ENCODE peak calls at places on chromosomes 11 and 22, in six cellular contexts. D is SK-N-SH, B is suprapubic skin, A is HCT116, T is cardiac muscle cell, F is lung. S is an unnamed sample.

GRCh38 chr22:40120783-40121182 is 56.9 kb upstream of the TNRC6B start:
- DNase-seq in D (no peak), B (no peak), A (no peak), T (no peak), F (no peak), S (no peak)

GRCh38 chr22:39257522-39258475 is 13.0 kb upstream of the PDGFB start:
- DNase-seq in D (no peak), B (no peak), A (no peak), T (no peak), F (no peak), S (no peak)

GRCh38 chr11:58625826-58626460 is 3.5 kb downstream of the CNTF start:
- DNase-seq in D (no peak), B (no peak), A (no peak), T (no peak), F (no peak), S (no peak)

GRCh38 chr22:17589810-17590375 is 26.6 kb downstream of the SLC25A18 start:
- DNase-seq in D (no peak), B (no peak), A (no peak), T (no peak), F (no peak), S (no peak)

GRCh38 chr11:80637011-80637410 is 1196.2 kb upstream of the TENM4 start:
- DNase-seq in D (no peak), B (no peak), A (no peak), T (no peak), F (no peak), S (no peak)

GRCh38 chr11:359181-359714 is 10.1 kb upstream of the B4GALNT4 start:
- DNase-seq in D (no peak), B (no peak), A (no peak), T (no peak), F (no peak), S (no peak)

GRCh38 chr11:96124155-96124554 is 200.2 kb upstream of the MTMR2 start:
- DNase-seq in D (no peak), B (no peak), A (no peak), T (no peak), F (no peak), S (no peak)

GRCh38 chr11:57482782-57483569 is 22.6 kb downstream of the RTN4RL2 start:
- DNase-seq in D (peak), B (no peak), A (no peak), T (peak), F (no peak), S (peak)

GRCh38 chr11:13405220-13405619 is 57.8 kb downstream of the BTBD10 start:
- DNase-seq in D (no peak), B (no peak), A (no peak), T (no peak), F (no peak), S (no peak)

GRCh38 chr11:76629133-76629852 is 41.3 kb downstream of the LRRC32 start:
- DNase-seq in D (no peak), B (peak), A (no peak), T (no peak), F (peak), S (no peak)

GRCh38 chr22:20009582-20010306 is 6.9 kb downstream of the ARVCF start:
- DNase-seq in D (peak), B (no peak), A (no peak), T (no peak), F (no peak), S (no peak)

GRCh38 chr11:11789735-11790369 is 51.9 kb upstream of the USP47 start:
- DNase-seq in D (peak), B (no peak), A (no peak), T (peak), F (no peak), S (peak)

GRCh38 chr22:39265143-39265542 is 20.4 kb upstream of the PDGFB start:
- DNase-seq in D (no peak), B (no peak), A (no peak), T (no peak), F (no peak), S (no peak)

GRCh38 chr22:46070722-46071450 is 79.4 kb upstream of the PPARA start:
- DNase-seq in D (peak), B (no peak), A (no peak), T (peak), F (peak), S (peak)

GRCh38 chr11:74000770-74001169 is 8.1 kb downstream of the UCP3 start:
- DNase-seq in D (no peak), B (peak), A (no peak), T (no peak), F (no peak), S (no peak)

GRCh38 chr11:122440783-122441701 is 214.5 kb upstream of the UBASH3B start:
- DNase-seq in D (peak), B (peak), A (no peak), T (peak), F (no peak), S (peak)

GRCh38 chr11:79796704-79797103 is 355.9 kb upstream of the TENM4 start:
- DNase-seq in D (no peak), B (no peak), A (no peak), T (no peak), F (no peak), S (no peak)

GRCh38 chr11:108895579-108896480 is 231.0 kb downstream of the DDX10 start:
- DNase-seq in D (no peak), B (no peak), A (no peak), T (no peak), F (no peak), S (no peak)

GRCh38 chr11:122910775-122911174 is 28.2 kb downstream of the JHY start:
- DNase-seq in D (peak), B (no peak), A (peak), T (peak), F (no peak), S (peak)

GRCh38 chr11:132587716-132588115 is 944.6 kb downstream of the OPCML start:
- DNase-seq in D (no peak), B (no peak), A (no peak), T (no peak), F (no peak), S (no peak)

GRCh38 chr11:3160252-3161031 is 4.7 kb downstream of the OSBPL5 start:
- DNase-seq in D (peak), B (peak), A (peak), T (peak), F (peak), S (peak)

GRCh38 chr22:50738649-50739227 is 734 bp downstream of the ACR start:
- DNase-seq in D (no peak), B (peak), A (no peak), T (no peak), F (no peak), S (no peak)

GRCh38 chr11:106217456-106217855 is 140.0 kb downstream of the AASDHPPT start:
- DNase-seq in D (no peak), B (no peak), A (no peak), T (no peak), F (no peak), S (no peak)

GRCh38 chr11:64156235-64157011 is 9.5 kb downstream of the MACROD1 start:
- DNase-seq in D (no peak), B (no peak), A (no peak), T (no peak), F (no peak), S (no peak)

GRCh38 chr11:125380756-125381445 is 115.2 kb downstream of the FEZ1 start:
- DNase-seq in D (no peak), B (no peak), A (no peak), T (no peak), F (no peak), S (no peak)

GRCh38 chr11:45104790-45105084 is 41.7 kb upstream of the PRDM11 start:
- DNase-seq in D (no peak), B (no peak), A (no peak), T (no peak), F (peak), S (no peak)

GRCh38 chr22:25746012-25746373 is 4.0 kb downstream of the MYO18B start:
- DNase-seq in D (peak), B (no peak), A (no peak), T (no peak), F (no peak), S (no peak)

GRCh38 chr11:17015639-17016125 is 1.5 kb upstream of the PLEKHA7 start:
- DNase-seq in D (peak), B (no peak), A (no peak), T (no peak), F (no peak), S (no peak)

GRCh38 chr11:3861698-3862097 is 6.2 kb downstream of the STIM1 start:
- DNase-seq in D (no peak), B (no peak), A (no peak), T (no peak), F (no peak), S (no peak)

GRCh38 chr11:95515379-95515778 is 274.2 kb downstream of the FAM76B start:
- DNase-seq in D (no peak), B (no peak), A (no peak), T (no peak), F (no peak), S (no peak)

GRCh38 chr22:42528591-42529307 is 9.2 kb upstream of the RRP7A start:
- DNase-seq in D (peak), B (no peak), A (no peak), T (no peak), F (no peak), S (no peak)

GRCh38 chr11:111446404-111447152 is 65.6 kb downstream of the BTG4 start:
- DNase-seq in D (peak), B (peak), A (peak), T (peak), F (peak), S (peak)
- H3K4me3 ChIP-seq in D (no peak), B (no peak), A (no peak), T (no peak), F (no peak), S (no peak)

GRCh38 chr11:65266210-65266609 is 4.4 kb downstream of the POLA2 start:
- DNase-seq in D (no peak), B (no peak), A (no peak), T (no peak), F (no peak), S (no peak)
- TF ChIP-seq CTCF in D (no peak), B (no peak), A (peak), T (no peak), F (no peak), S (no peak)

GRCh38 chr22:27614291-27615007 is 187.1 kb downstream of the MN1 start:
- DNase-seq in D (peak), B (no peak), A (no peak), T (no peak), F (no peak), S (no peak)
- H3K4me3 ChIP-seq in D (peak), B (peak), A (no peak), T (no peak), F (no peak), S (no peak)

DNA sequence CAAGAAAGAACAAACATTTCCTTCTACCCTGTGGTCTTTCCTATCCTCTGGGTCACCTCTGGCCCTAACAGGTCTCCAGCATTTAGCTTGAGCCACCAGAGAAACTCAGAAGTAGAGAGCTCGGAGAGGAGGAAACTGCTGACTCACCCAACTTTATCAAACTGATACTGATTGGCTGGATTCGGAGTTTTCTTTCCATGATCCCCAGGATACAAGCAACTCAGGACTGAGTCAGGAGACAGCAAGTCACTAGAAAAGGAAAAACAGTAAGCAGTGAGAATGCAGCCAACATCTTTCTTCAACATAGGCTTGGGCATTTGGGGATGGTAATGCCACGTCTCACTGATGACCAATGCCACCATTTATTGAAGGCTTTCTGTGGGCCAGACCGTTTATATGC is 32.7 kb downstream of the THOC5 start:
- DNase-seq in D (no peak), B (no peak), A (no peak), T (no peak), F (no peak), S (no peak)
- TF ChIP-seq CTCF in D (no peak), B (no peak), A (no peak), T (no peak), F (no peak), S (no peak)

DNA sequence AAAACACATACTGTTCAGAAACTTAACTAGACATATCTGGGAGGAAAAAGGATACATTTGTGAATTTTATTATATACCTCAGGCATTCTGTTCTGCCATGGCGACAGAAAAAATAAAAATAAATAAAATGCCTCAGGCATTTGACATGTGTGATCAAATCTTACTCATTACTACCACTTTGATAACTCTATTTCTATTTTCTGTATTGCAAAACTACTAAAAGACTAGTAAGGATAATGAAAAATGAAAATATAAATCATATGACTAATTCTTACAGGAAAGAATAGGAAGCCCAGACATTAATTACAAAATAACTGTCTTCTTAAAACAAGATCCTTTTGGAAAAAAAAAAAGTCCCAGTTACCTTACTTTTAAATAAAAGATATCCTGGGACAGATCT is 5.3 kb downstream of the PICALM start:
- DNase-seq in D (no peak), B (no peak), A (no peak), T (no peak), F (no peak), S (no peak)
- H3K4me3 ChIP-seq in D (no peak), B (peak), A (no peak), T (no peak), F (no peak), S (no peak)

S was measured in hepatocyte.